ENCODE peak calls at places on chromosomes 4 and X, in four cellular contexts. One of them, this sample, is unnamed.
A peak's percentile ranks its signal among the peaks of the same experiment; 100 is the strongest.

GRCh38 chr4:4610672-4611071 is 68.8 kb upstream of the STX18 start:
- DNase-seq in BE2C: no peak
- DNase-seq in A549: no peak
- DNase-seq in transverse colon: no peak
- DNase-seq in this sample: no peak

GRCh38 chrX:9312922-9313867 is 151.7 kb upstream of the TBL1X start:
- DNase-seq in transverse colon: peak; percentile 67
- DNase-seq in A549: peak; percentile 7
- DNase-seq in BE2C: peak; percentile 45
- DNase-seq in this sample: peak; percentile 40

GRCh38 chr4:187363453-187363852 is 632.1 kb upstream of the ZFP42 start:
- DNase-seq in transverse colon: no peak
- DNase-seq in A549: no peak
- DNase-seq in BE2C: no peak
- DNase-seq in this sample: no peak

GRCh38 chr4:40573593-40574311 is 55.9 kb downstream of the RBM47 start:
- DNase-seq in BE2C: no peak
- DNase-seq in A549: no peak
- DNase-seq in transverse colon: no peak
- DNase-seq in this sample: no peak

GRCh38 chr4:110878413-110878812 is 255.5 kb upstream of the PITX2 start:
- DNase-seq in transverse colon: no peak
- DNase-seq in A549: no peak
- DNase-seq in BE2C: no peak
- DNase-seq in this sample: no peak

GRCh38 chr4:37628977-37629609 is 57.1 kb downstream of the RELL1 start:
- DNase-seq in A549: peak; percentile 50
- DNase-seq in transverse colon: no peak
- DNase-seq in BE2C: peak; percentile 28
- DNase-seq in this sample: no peak

GRCh38 chr4:37816006-37816405 is 10.5 kb upstream of the PGM2 start:
- DNase-seq in A549: no peak
- DNase-seq in BE2C: no peak
- DNase-seq in transverse colon: no peak
- DNase-seq in this sample: no peak

GRCh38 chrX:19787305-19787704 is 100.1 kb downstream of the SH3KBP1 start:
- DNase-seq in BE2C: no peak
- DNase-seq in A549: no peak
- DNase-seq in transverse colon: no peak
- DNase-seq in this sample: no peak

GRCh38 chr4:891747-892146 is 40.4 kb downstream of the GAK start:
- DNase-seq in transverse colon: no peak
- DNase-seq in A549: peak; percentile 8
- DNase-seq in BE2C: peak; percentile 42
- DNase-seq in this sample: no peak

GRCh38 chrX:44891642-44892041 is 18.7 kb downstream of the KDM6A start:
- DNase-seq in transverse colon: no peak
- DNase-seq in BE2C: no peak
- DNase-seq in A549: no peak
- DNase-seq in this sample: no peak

GRCh38 chr4:20251061-20251795 is 477 bp upstream of the SLIT2 start:
- DNase-seq in A549: no peak
- DNase-seq in transverse colon: no peak
- DNase-seq in BE2C: no peak
- DNase-seq in this sample: no peak

GRCh38 chrX:120668357-120668756 is 38.5 kb upstream of the C1GALT1C1 start:
- DNase-seq in A549: no peak
- DNase-seq in BE2C: no peak
- DNase-seq in transverse colon: no peak
- DNase-seq in this sample: no peak

GRCh38 chrX:80572636-80573035 is 152.4 kb downstream of the TENT5D start:
- DNase-seq in A549: no peak
- DNase-seq in transverse colon: no peak
- DNase-seq in BE2C: no peak
- DNase-seq in this sample: no peak

GRCh38 chrX:31608651-31609050 is 536.8 kb upstream of the FTHL17 start:
- DNase-seq in A549: no peak
- DNase-seq in transverse colon: no peak
- DNase-seq in BE2C: no peak
- DNase-seq in this sample: no peak

GRCh38 chr4:8269535-8270417 is at the start of gene HTRA3:
- DNase-seq in A549: no peak
- DNase-seq in transverse colon: peak; percentile 35
- DNase-seq in BE2C: no peak
- DNase-seq in this sample: no peak

GRCh38 chr4:152176627-152177214 is 359.2 kb downstream of the FBXW7 start:
- DNase-seq in BE2C: no peak
- DNase-seq in A549: no peak
- DNase-seq in transverse colon: no peak
- DNase-seq in this sample: no peak

GRCh38 chr4:7872264-7872771 is 67.3 kb downstream of the AFAP1 start:
- DNase-seq in A549: no peak
- DNase-seq in BE2C: no peak
- DNase-seq in transverse colon: no peak
- DNase-seq in this sample: peak; percentile 80

GRCh38 chrX:46754450-46755075 is 4.4 kb downstream of the SLC9A7 start:
- DNase-seq in BE2C: no peak
- DNase-seq in transverse colon: no peak
- DNase-seq in A549: no peak
- DNase-seq in this sample: no peak

GRCh38 chr4:96407651-96408342 is 567.9 kb downstream of the PDHA2 start:
- DNase-seq in transverse colon: no peak
- DNase-seq in A549: no peak
- DNase-seq in BE2C: no peak
- DNase-seq in this sample: no peak

GRCh38 chr4:143986173-143986572 is 33.0 kb downstream of the GYPB start:
- DNase-seq in BE2C: no peak
- DNase-seq in transverse colon: no peak
- DNase-seq in A549: no peak
- DNase-seq in this sample: no peak

GRCh38 chr4:72468904-72469502 is 100.0 kb downstream of the ADAMTS3 start:
- DNase-seq in BE2C: no peak
- DNase-seq in A549: peak; percentile 0
- DNase-seq in transverse colon: no peak
- DNase-seq in this sample: no peak

GRCh38 chrX:39507034-39507433 is 590.7 kb downstream of the BCOR start:
- DNase-seq in BE2C: no peak
- DNase-seq in transverse colon: no peak
- DNase-seq in A549: no peak
- DNase-seq in this sample: no peak

GRCh38 chr4:4334798-4335520 is 44.9 kb downstream of the ZBTB49 start:
- DNase-seq in BE2C: peak; percentile 79
- DNase-seq in A549: peak; percentile 19
- DNase-seq in transverse colon: peak; percentile 75
- DNase-seq in this sample: peak; percentile 85

GRCh38 chrX:107825698-107826285 is at the start of gene MID2:
- DNase-seq in transverse colon: peak; percentile 69
- DNase-seq in A549: peak; percentile 46
- DNase-seq in BE2C: peak; percentile 3
- DNase-seq in this sample: peak; percentile 72

GRCh38 chr4:185004562-185005208 is 13.6 kb upstream of the HELT start:
- DNase-seq in A549: no peak
- DNase-seq in transverse colon: peak; percentile 16
- DNase-seq in BE2C: peak; percentile 26
- DNase-seq in this sample: peak; percentile 39

GRCh38 chr4:8441499-8442091 is 1.0 kb downstream of the TRMT44 start:
- DNase-seq in BE2C: no peak
- DNase-seq in A549: no peak
- DNase-seq in transverse colon: no peak
- DNase-seq in this sample: no peak

GRCh38 chr4:158051401-158052235 is 121.2 kb downstream of the GASK1B start:
- DNase-seq in A549: no peak
- DNase-seq in transverse colon: no peak
- DNase-seq in BE2C: no peak
- DNase-seq in this sample: no peak

GRCh38 chr4:21835712-21836111 is 112.9 kb downstream of the KCNIP4 start:
- DNase-seq in BE2C: no peak
- DNase-seq in A549: no peak
- DNase-seq in transverse colon: no peak
- DNase-seq in this sample: no peak

GRCh38 chr4:8592366-8593267 is at the start of gene CPZ:
- DNase-seq in BE2C: no peak
- DNase-seq in A549: no peak
- DNase-seq in transverse colon: no peak
- DNase-seq in this sample: peak; percentile 14

GRCh38 chr4:127479031-127479622 is 153.6 kb upstream of the INTU start:
- DNase-seq in BE2C: peak; percentile 11
- DNase-seq in transverse colon: no peak
- DNase-seq in A549: peak; percentile 0
- DNase-seq in this sample: no peak

GRCh38 chr4:110088670-110089069 is 109.7 kb downstream of the ELOVL6 start:
- DNase-seq in A549: no peak
- DNase-seq in BE2C: no peak
- DNase-seq in transverse colon: no peak
- DNase-seq in this sample: no peak

GRCh38 chrX:29496636-29497180 is 718.7 kb upstream of the MAGEB2 start:
- DNase-seq in A549: no peak
- DNase-seq in transverse colon: no peak
- DNase-seq in BE2C: no peak
- DNase-seq in this sample: no peak

GRCh38 chr4:107721436-107722090 is 1.5 kb upstream of the PAPSS1 start:
- DNase-seq in A549: no peak
- DNase-seq in transverse colon: peak; percentile 57
- DNase-seq in BE2C: no peak
- DNase-seq in this sample: no peak

GRCh38 chr4:53563824-53564223 is 27.5 kb downstream of the LNX1 start:
- DNase-seq in A549: no peak
- DNase-seq in transverse colon: no peak
- DNase-seq in BE2C: no peak
- DNase-seq in this sample: no peak

GRCh38 chrX:132877954-132878536 is 80.4 kb downstream of the HS6ST2 start:
- DNase-seq in BE2C: no peak
- DNase-seq in transverse colon: no peak
- DNase-seq in A549: no peak
- DNase-seq in this sample: no peak

GRCh38 chrX:19649227-19650009 is 134.1 kb upstream of the MAP3K15 start:
- DNase-seq in transverse colon: no peak
- DNase-seq in BE2C: no peak
- DNase-seq in A549: no peak
- DNase-seq in this sample: no peak

GRCh38 chrX:19555236-19555635 is 39.9 kb upstream of the MAP3K15 start:
- DNase-seq in transverse colon: no peak
- DNase-seq in A549: no peak
- DNase-seq in BE2C: no peak
- DNase-seq in this sample: no peak

DNA sequence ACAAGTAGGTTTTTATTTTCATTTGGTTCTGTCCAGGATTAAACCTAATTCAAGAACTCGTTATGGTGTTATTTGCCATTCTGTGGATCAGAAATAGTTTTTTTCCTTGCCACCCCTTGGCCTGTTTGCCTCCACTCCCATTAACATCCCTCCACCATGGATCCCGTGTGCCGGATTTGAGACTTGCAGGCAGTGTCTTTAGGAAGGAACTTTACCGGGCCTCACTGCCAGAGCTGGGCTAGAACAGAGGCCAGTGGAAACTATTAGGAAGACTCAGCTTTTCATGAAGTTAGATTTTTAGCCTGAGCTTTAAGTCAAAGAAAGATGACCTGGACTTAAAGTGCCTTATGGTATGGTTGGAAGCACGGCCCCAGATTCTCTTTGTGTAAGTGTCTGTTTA is 2.4 kb downstream of the KLHL2 start:
- DNase-seq in transverse colon: no peak
- DNase-seq in BE2C: no peak
- DNase-seq in A549: no peak
- DNase-seq in this sample: no peak
- H3K4me3 ChIP-seq in transverse colon: no peak overlapping the region
- H3K4me3 ChIP-seq in BE2C: no peak overlapping the region
- H3K4me3 ChIP-seq in A549: no peak overlapping the region
- H3K4me3 ChIP-seq in this sample: no peak overlapping the region

GRCh38 chrX:50202539-50202938 is 1.7 kb upstream of the AKAP4 start:
- DNase-seq in A549: no peak
- DNase-seq in transverse colon: no peak
- DNase-seq in BE2C: no peak
- DNase-seq in this sample: no peak

GRCh38 chrX:50206753-50207152 is 2.2 kb downstream of the CCNB3 start:
- DNase-seq in BE2C: no peak
- DNase-seq in transverse colon: no peak
- DNase-seq in A549: no peak
- DNase-seq in this sample: no peak

GRCh38 chrX:50200907-50201306 is at the start of gene AKAP4:
- DNase-seq in transverse colon: no peak
- DNase-seq in BE2C: no peak
- DNase-seq in A549: no peak
- DNase-seq in this sample: no peak

DNA sequence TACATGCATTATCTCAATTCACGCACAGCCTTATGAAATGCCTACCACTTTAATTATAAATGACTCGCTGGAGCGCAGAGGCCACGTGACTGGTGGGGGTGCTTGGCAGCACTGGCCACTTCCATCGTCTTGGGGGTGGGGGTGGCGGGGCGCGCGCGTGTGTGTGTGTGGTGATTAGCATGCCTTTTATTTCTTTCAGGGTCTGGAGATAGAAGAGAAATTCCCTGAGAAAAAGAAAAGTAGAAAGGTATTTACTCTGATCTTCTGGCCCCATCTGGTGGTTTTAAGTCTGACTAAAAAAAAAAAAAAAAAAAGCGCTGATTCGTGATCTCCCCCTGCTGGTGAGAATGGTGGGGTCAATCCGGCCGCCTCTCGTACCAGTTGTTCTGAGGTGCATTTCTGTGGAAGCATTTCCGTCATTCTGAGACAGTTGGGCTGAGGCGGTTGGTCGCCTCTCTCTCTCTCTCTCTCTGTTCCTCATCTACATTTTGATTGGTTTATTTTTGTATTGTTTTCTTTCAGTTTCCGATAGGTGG is at the start of gene CCNB3:
- DNase-seq in transverse colon: peak; percentile 77
- DNase-seq in A549: peak; percentile 46
- DNase-seq in BE2C: peak; percentile 70
- DNase-seq in this sample: peak; percentile 73
- H3K4me3 ChIP-seq in transverse colon: no peak within 1 kb of the TSS
- H3K4me3 ChIP-seq in A549: peak within 1 kb of the TSS; percentile 48
- H3K4me3 ChIP-seq in BE2C: peak within 1 kb of the TSS; percentile 38
- H3K4me3 ChIP-seq in this sample: peak within 1 kb of the TSS; percentile 16

GRCh38 chr4:153432971-153433752 is 33.0 kb upstream of the TMEM131L start:
- DNase-seq in A549: peak; percentile 5
- DNase-seq in BE2C: peak; percentile 42
- DNase-seq in transverse colon: peak; percentile 74
- DNase-seq in this sample: peak; percentile 92
- H3K4me3 ChIP-seq in A549: no peak overlapping the region
- H3K4me3 ChIP-seq in BE2C: no peak overlapping the region
- H3K4me3 ChIP-seq in transverse colon: no peak overlapping the region
- H3K4me3 ChIP-seq in this sample: no peak overlapping the region

GRCh38 chrX:33330798-33331197 is 119.4 kb upstream of the DMD start:
- DNase-seq in BE2C: no peak
- DNase-seq in A549: no peak
- DNase-seq in transverse colon: no peak
- DNase-seq in this sample: no peak
- H3K4me3 ChIP-seq in BE2C: no peak overlapping the region
- H3K4me3 ChIP-seq in A549: no peak overlapping the region
- H3K4me3 ChIP-seq in transverse colon: no peak overlapping the region
- H3K4me3 ChIP-seq in this sample: no peak overlapping the region

This sample was measured in pancreas.